ENCODE peak calls at places on chromosomes 11 and 22, in six cellular contexts. T is hepatocyte, A is NCI-H1417, S is cardiac fibroblast, O is SW480, I is pons. V is an unnamed sample.

GRCh38 chr11:56705784-56706396 is 7.0 kb downstream of the OR9G1 start:
- DNase-seq in I (no peak), S (no peak), A (no peak), T (no peak), O (no peak), V (peak)

GRCh38 chr11:58926251-58926650 is 13.0 kb upstream of the GLYATL1 start:
- DNase-seq in T (peak), O (no peak), I (no peak), A (peak), S (no peak), V (no peak)

GRCh38 chr11:61946894-61947293 is 3.3 kb upstream of the BEST1 start:
- DNase-seq in T (no peak), A (no peak), S (no peak), I (no peak), O (no peak), V (no peak)

GRCh38 chr11:59611570-59612565 is 3.7 kb downstream of the OSBP start:
- DNase-seq in A (peak), S (no peak), I (no peak), T (peak), O (peak), V (no peak)

GRCh38 chr11:95231881-95232605 is 1.0 kb upstream of the SESN3 start:
- DNase-seq in O (no peak), T (peak), I (peak), S (peak), A (peak), V (peak)

GRCh38 chr11:1640076-1640946 is 10.7 kb downstream of the KRTAP5-5 start:
- DNase-seq in A (peak), O (peak), S (peak), T (peak), I (no peak), V (peak)

GRCh38 chr11:64407221-64407620 is 48.3 kb downstream of the RPS6KA4 start:
- DNase-seq in O (no peak), I (no peak), T (no peak), S (no peak), A (no peak), V (no peak)

GRCh38 chr11:120028181-120028935 is 109.6 kb downstream of the TRIM29 start:
- DNase-seq in T (no peak), A (no peak), I (no peak), O (no peak), S (no peak), V (no peak)

GRCh38 chr11:59800390-59801037 is 10.1 kb downstream of the MRPL16 start:
- DNase-seq in I (no peak), A (no peak), T (no peak), S (no peak), O (no peak), V (no peak)

GRCh38 chr22:37803195-37803635 is 4.5 kb upstream of the GCAT start:
- DNase-seq in A (no peak), S (no peak), I (no peak), O (no peak), T (no peak), V (no peak)

GRCh38 chr11:124753207-124753606 is 1.2 kb upstream of the VSIG2 start:
- DNase-seq in T (no peak), O (no peak), A (no peak), S (no peak), I (no peak), V (no peak)

GRCh38 chr11:7060828-7061227 is 28.0 kb upstream of the RBMXL2 start:
- DNase-seq in S (peak), T (no peak), O (peak), I (no peak), A (no peak), V (peak)

GRCh38 chr11:23732026-23732425 is 764.8 kb upstream of the LUZP2 start:
- DNase-seq in A (no peak), S (no peak), T (peak), I (no peak), O (no peak), V (no peak)

GRCh38 chr22:30212363-30212995 is 34.1 kb downstream of the LIF start:
- DNase-seq in A (peak), S (peak), I (peak), T (peak), O (peak), V (peak)

GRCh38 chr11:46431211-46431610 is 39.6 kb upstream of the CHRM4 start:
- DNase-seq in O (no peak), I (no peak), A (no peak), T (no peak), S (no peak), V (no peak)

GRCh38 chr11:73818838-73819237 is 31.2 kb downstream of the MRPL48 start:
- DNase-seq in S (peak), O (no peak), I (no peak), A (no peak), T (no peak), V (no peak)

GRCh38 chr11:133966924-133967598 is 10.3 kb upstream of the IGSF9B start:
- DNase-seq in O (no peak), I (no peak), T (no peak), S (no peak), A (no peak), V (no peak)

GRCh38 chr22:38305481-38306448 is 11.5 kb downstream of the CSNK1E start:
- DNase-seq in S (peak), T (peak), A (peak), I (no peak), O (no peak), V (peak)

GRCh38 chr22:40046126-40046525 is 51.4 kb downstream of the FAM83F start:
- DNase-seq in I (no peak), O (no peak), T (no peak), S (no peak), A (no peak), V (no peak)

GRCh38 chr22:35116817-35117216 is 50.9 kb downstream of the ISX start:
- DNase-seq in I (no peak), S (no peak), A (no peak), T (peak), O (no peak), V (no peak)

GRCh38 chr22:41681616-41682015 is 7.1 kb downstream of the SNU13 start:
- DNase-seq in A (no peak), S (no peak), I (no peak), O (peak), T (no peak), V (no peak)

GRCh38 chr11:97832451-97832850 is 1188.3 kb upstream of the CNTN5 start:
- DNase-seq in I (no peak), A (no peak), O (no peak), T (no peak), S (no peak), V (no peak)

V was measured in mammary epithelial cell.